ENCODE peak calls at places on chromosomes 5 and 9, in seven cellular contexts. Q, H, V, A, Z, F and K are unnamed samples.
A peak's percentile ranks its signal among the peaks of the same experiment; 100 is the strongest.

GRCh38 chr9:1535599-1535998 is 479.5 kb upstream of the SMARCA2 start:
- DNase-seq in Q (no peak), H (no peak), V (no peak), A (no peak), Z (no peak), F (no peak), K (no peak)

GRCh38 chr5:37520811-37521210 is 141.7 kb downstream of the WDR70 start:
- DNase-seq in Q (no peak), H (no peak), V (no peak), A (no peak), Z (no peak), F (no peak), K (no peak)

GRCh38 chr5:138470322-138471285 is 5.3 kb downstream of the EGR1 start:
- DNase-seq in Q (peak; percentile 30), H (no peak), V (no peak), A (peak; percentile 38), Z (no peak), F (no peak), K (no peak)

GRCh38 chr5:176810687-176811501 is 535 bp downstream of the UNC5A start:
- DNase-seq in Q (peak; percentile 42), H (no peak), V (peak; percentile 64), A (no peak), Z (peak; percentile 12), F (no peak), K (no peak)

GRCh38 chr9:96686638-96687335 is 31.7 kb upstream of the PRXL2C start:
- DNase-seq in Q (peak; percentile 91), H (peak; percentile 60), V (peak; percentile 90), A (peak; percentile 53), Z (peak; percentile 77), F (peak; percentile 86), K (no peak)

GRCh38 chr9:13351768-13352386 is 72.4 kb upstream of the MPDZ start:
- DNase-seq in Q (peak; percentile 67), H (peak; percentile 29), V (no peak), A (no peak), Z (peak; percentile 86), F (no peak), K (peak; percentile 10)

GRCh38 chr9:16276866-16277265 is 593.6 kb downstream of the BNC2 start:
- DNase-seq in Q (no peak), H (no peak), V (no peak), A (no peak), Z (no peak), F (no peak), K (no peak)

GRCh38 chr5:21774791-21775190 is 1078.4 kb downstream of the CDH12 start:
- DNase-seq in Q (peak; percentile 2), H (no peak), V (no peak), A (peak; percentile 67), Z (no peak), F (no peak), K (no peak)

GRCh38 chr5:6436715-6437340 is 11.8 kb upstream of the UBE2QL1 start:
- DNase-seq in Q (no peak), H (no peak), V (no peak), A (no peak), Z (no peak), F (no peak), K (no peak)

GRCh38 chr9:70601000-70601929 is 186.8 kb upstream of the KLF9 start:
- DNase-seq in Q (peak; percentile 97), H (no peak), V (no peak), A (no peak), Z (peak; percentile 100), F (peak; percentile 98), K (peak; percentile 100)

GRCh38 chr9:123525424-123525823 is 169.4 kb downstream of the CRB2 start:
- DNase-seq in Q (no peak), H (no peak), V (no peak), A (no peak), Z (no peak), F (no peak), K (no peak)

GRCh38 chr9:122845116-122845515 is 16.7 kb upstream of the PDCL start:
- DNase-seq in Q (no peak), H (no peak), V (no peak), A (no peak), Z (no peak), F (no peak), K (no peak)

GRCh38 chr5:27473300-27474053 is 435.1 kb upstream of the CDH9 start:
- DNase-seq in Q (no peak), H (no peak), V (no peak), A (no peak), Z (no peak), F (no peak), K (no peak)

GRCh38 chr5:27474054-27474323 is 435.6 kb upstream of the CDH9 start:
- DNase-seq in Q (no peak), H (no peak), V (no peak), A (no peak), Z (no peak), F (no peak), K (no peak)

GRCh38 chr5:27475063-27475462 is 436.7 kb upstream of the CDH9 start:
- DNase-seq in Q (no peak), H (no peak), V (no peak), A (no peak), Z (no peak), F (no peak), K (no peak)

GRCh38 chr5:27472875-27473274 is 434.5 kb upstream of the CDH9 start:
- DNase-seq in Q (no peak), H (no peak), V (no peak), A (no peak), Z (peak; percentile 2), F (no peak), K (no peak)

DNA sequence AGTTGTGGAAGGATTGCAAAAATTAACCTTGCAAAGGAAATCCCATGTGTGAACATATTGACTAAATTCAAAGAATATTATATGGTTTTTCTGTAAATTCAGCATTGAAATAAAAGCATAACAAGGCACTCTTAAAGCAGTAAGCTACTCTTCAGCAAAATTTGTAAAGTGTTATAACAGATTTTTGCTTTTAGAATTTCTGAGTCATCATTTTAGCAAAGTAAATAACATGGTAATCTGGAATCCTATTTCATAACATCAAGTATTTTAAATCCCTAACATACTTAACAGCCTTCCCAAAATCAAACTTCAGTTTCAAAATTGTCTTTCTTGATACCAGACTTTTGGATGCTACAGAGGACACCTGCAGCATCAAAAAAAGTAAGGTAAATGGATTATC is 436.0 kb upstream of the CDH9 start:
- DNase-seq in Q (no peak), H (no peak), V (no peak), A (no peak), Z (peak; percentile 0), F (no peak), K (no peak)
- H3K4me3 ChIP-seq in Q (no peak overlapping the region), H (no peak overlapping the region), V (peak overlapping the region; percentile 84), A (no peak overlapping the region), Z (no peak overlapping the region), F (no peak overlapping the region), K (no peak overlapping the region)

GRCh38 chr5:102450313-102450990 is 48.3 kb downstream of the SLCO6A1 start:
- DNase-seq in Q (no peak), H (no peak), V (peak; percentile 47), A (no peak), Z (peak; percentile 6), F (no peak), K (no peak)
- TF ChIP-seq CTCF in Q (no peak), H (no peak), V (peak; percentile 79), A (peak; percentile 24), Z (peak; percentile 28), F (no peak), K (no peak)

DNA sequence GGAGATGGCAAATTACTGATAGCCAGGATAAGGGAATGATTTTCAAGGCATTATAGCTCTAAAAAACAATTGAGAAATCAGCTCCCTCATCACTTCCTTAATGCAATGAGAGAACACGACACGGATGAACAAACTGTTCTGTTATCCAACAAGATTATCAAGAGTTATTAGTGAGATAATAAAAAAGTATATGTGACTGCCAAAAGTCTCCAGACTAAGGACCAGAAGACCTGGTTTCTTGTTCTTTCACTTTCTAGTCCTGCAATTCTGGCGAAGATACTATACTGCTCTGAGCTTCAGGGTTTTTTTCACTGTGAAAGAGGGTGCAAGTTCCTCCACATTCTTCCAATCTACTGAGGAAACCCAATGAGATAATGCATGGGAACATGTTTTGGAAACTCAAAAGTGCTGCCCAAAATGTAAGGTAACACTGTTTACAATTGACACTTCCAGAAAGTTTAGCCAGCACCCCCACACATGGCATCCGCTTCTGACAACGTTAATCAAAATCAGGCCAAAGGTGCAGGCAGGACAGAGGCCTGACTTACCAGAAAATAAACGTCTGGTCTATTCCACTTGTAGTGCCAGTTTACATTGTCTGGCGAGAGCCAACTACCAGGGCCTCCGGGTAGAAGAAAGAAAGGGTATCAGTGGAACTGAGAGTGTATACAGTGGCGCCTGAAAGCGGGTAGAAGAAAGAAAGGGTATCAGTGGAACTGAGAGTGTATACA is 254.3 kb downstream of the DOCK8 start:
- DNase-seq in Q (no peak), H (peak; percentile 39), V (no peak), A (peak; percentile 50), Z (peak; percentile 59), F (no peak), K (no peak)
- H3K4me3 ChIP-seq in Q (peak overlapping the region; percentile 6), H (peak overlapping the region; percentile 71), V (peak overlapping the region; percentile 25), A (peak overlapping the region; percentile 78), Z (no peak overlapping the region), F (peak overlapping the region; percentile 71), K (no peak overlapping the region)

DNA sequence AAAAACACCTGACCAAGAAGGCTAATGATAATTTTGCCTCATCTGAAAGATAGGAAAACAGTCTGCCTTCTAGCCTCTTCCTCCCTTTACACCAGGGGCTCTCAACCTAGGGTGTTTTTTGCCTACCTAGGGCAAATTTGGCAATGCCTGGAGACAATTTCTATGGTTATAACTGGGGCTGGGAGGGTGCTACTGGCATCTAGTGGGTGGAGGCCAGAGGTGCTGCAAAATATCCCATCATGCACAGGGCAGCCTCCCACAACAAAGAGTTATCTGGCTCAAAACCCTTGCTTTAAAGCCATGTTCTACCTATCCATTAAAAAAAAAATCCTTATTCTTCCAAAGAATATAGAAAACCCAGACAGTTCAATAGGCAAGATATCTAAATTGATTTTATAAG is 45.0 kb upstream of the NR3C1 start:
- DNase-seq in Q (no peak), H (peak; percentile 23), V (no peak), A (no peak), Z (no peak), F (no peak), K (no peak)
- TF ChIP-seq CTCF in Q (no peak), H (peak; percentile 74), V (peak; percentile 22), A (no peak), Z (no peak), F (no peak), K (no peak)

GRCh38 chr9:137011907-137012675 is 15.7 kb upstream of the CLIC3 start:
- DNase-seq in Q (no peak), H (no peak), V (no peak), A (no peak), Z (no peak), F (no peak), K (no peak)
- H3K4me3 ChIP-seq in Q (no peak overlapping the region), H (no peak overlapping the region), V (no peak overlapping the region), A (no peak overlapping the region), Z (no peak overlapping the region), F (no peak overlapping the region), K (no peak overlapping the region)